ENCODE peak calls at places on chromosomes 13 and 19, in seven cellular contexts. D is activated naive CD4-positive, alpha-beta T cell treated with anti-CD3 and anti-CD28 coated beads, Interleukin-2, amount 10 ng/mL, durations not matched to agents 7 days and 5 days; Z is LoVo; B is ascending aorta; A is hippocampal formation; L is right atrium auricular region; I is left colon. U is an unnamed sample.

GRCh38 chr13:36493046-36493445 is 60.8 kb downstream of the CCNA1 start:
- DNase-seq in A (no peak), I (no peak), Z (no peak), B (no peak), L (no peak), D (no peak), U (no peak)

GRCh38 chr19:23351806-23352205 is 43.5 kb downstream of the ZNF91 start:
- DNase-seq in Z (no peak), I (no peak), D (no peak), L (no peak), A (no peak), B (no peak), U (no peak)

GRCh38 chr13:26872444-26873173 is 112.0 kb upstream of the GPR12 start:
- DNase-seq in L (no peak), I (peak), Z (peak), D (peak), B (no peak), A (peak), U (peak)

GRCh38 chr13:27853345-27853744 is 61.1 kb downstream of the GSX1 start:
- DNase-seq in Z (no peak), D (no peak), I (no peak), A (no peak), L (no peak), B (no peak), U (no peak)

GRCh38 chr13:113962975-113963374 is 10.9 kb downstream of the C13orf46 start:
- DNase-seq in I (no peak), Z (no peak), D (no peak), B (no peak), A (no peak), L (no peak), U (no peak)

GRCh38 chr13:114102521-114103288 is 29.7 kb downstream of the RASA3 start:
- DNase-seq in D (no peak), Z (no peak), L (peak), I (peak), B (no peak), A (no peak), U (no peak)

GRCh38 chr13:29969286-29969685 is 118.9 kb upstream of the UBL3 start:
- DNase-seq in B (no peak), A (no peak), D (no peak), Z (no peak), I (no peak), L (no peak), U (no peak)

GRCh38 chr13:35675651-35676050 is 199.2 kb upstream of the MAB21L1 start:
- DNase-seq in L (no peak), D (no peak), I (no peak), Z (no peak), B (no peak), A (no peak), U (no peak)

GRCh38 chr19:11091343-11092153 is 2.3 kb downstream of the LDLR start:
- DNase-seq in L (peak), Z (peak), D (peak), I (peak), A (no peak), B (peak), U (peak)

GRCh38 chr13:23657056-23657455 is 86.8 kb downstream of the TNFRSF19 start:
- DNase-seq in B (no peak), A (no peak), Z (no peak), L (no peak), D (no peak), I (no peak), U (no peak)

GRCh38 chr13:97506511-97506910 is 72.5 kb downstream of the RAP2A start:
- DNase-seq in Z (no peak), D (no peak), A (no peak), I (no peak), B (no peak), L (no peak), U (peak)

GRCh38 chr13:45747071-45747470 is 45.0 kb downstream of the CBY2 start:
- DNase-seq in A (no peak), L (no peak), D (no peak), I (no peak), B (no peak), Z (no peak), U (peak)

GRCh38 chr13:50303963-50304721 is 288.9 kb downstream of the KCNRG start:
- DNase-seq in A (no peak), D (no peak), L (no peak), Z (no peak), I (no peak), B (no peak), U (no peak)

GRCh38 chr13:112638919-112639318 is 50.9 kb upstream of the ATP11A start:
- DNase-seq in L (no peak), B (no peak), I (no peak), D (no peak), A (no peak), Z (no peak), U (no peak)

GRCh38 chr19:8505680-8506401 is 3.4 kb upstream of the PRAM1 start:
- DNase-seq in D (peak), Z (peak), I (peak), B (no peak), A (peak), L (peak), U (peak)

GRCh38 chr19:16585808-16586476 is 13.7 kb upstream of the SLC35E1 start:
- DNase-seq in B (no peak), I (peak), L (no peak), D (no peak), Z (no peak), A (no peak), U (no peak)

GRCh38 chr19:663682-664117 is 686 bp upstream of the RNF126 start:
- DNase-seq in Z (no peak), I (no peak), A (no peak), L (no peak), B (no peak), D (no peak), U (no peak)

GRCh38 chr19:43809762-43810696 is 7.8 kb upstream of the LYPD5 start:
- DNase-seq in I (no peak), B (no peak), D (no peak), A (no peak), L (no peak), Z (peak), U (peak)

GRCh38 chr19:15418112-15418587 is 638 bp downstream of the AKAP8L start:
- DNase-seq in D (no peak), B (no peak), Z (no peak), A (no peak), L (no peak), I (peak), U (no peak)

GRCh38 chr19:17468302-17469091 is 1.8 kb upstream of the SLC27A1 start:
- DNase-seq in L (peak), B (no peak), A (peak), D (no peak), I (peak), Z (no peak), U (no peak)